ENCODE peak calls at places on chromosome 12, in seven cellular contexts. One of them, this sample, is unnamed.

GRCh38 chr12:49622501-49623141 is 740 bp upstream of the PRPF40B start:
- DNase-seq in hepatocyte: peak
- DNase-seq in mucosa of gallbladder: peak
- DNase-seq in A549: peak
- DNase-seq in activated CD4-positive, CD25-positive, alpha-beta regulatory T cell: peak
- DNase-seq in T-cell: peak
- DNase-seq in fibroblast of mammary gland: peak
- DNase-seq in this sample: peak

GRCh38 chr12:49357099-49357678 is 10.1 kb upstream of the SPATS2 start:
- DNase-seq in A549: no peak
- DNase-seq in mucosa of gallbladder: no peak
- DNase-seq in hepatocyte: peak
- DNase-seq in activated CD4-positive, CD25-positive, alpha-beta regulatory T cell: no peak
- DNase-seq in T-cell: no peak
- DNase-seq in fibroblast of mammary gland: peak
- DNase-seq in this sample: no peak

GRCh38 chr12:103868215-103868614 is 27.2 kb upstream of the NT5DC3 start:
- DNase-seq in fibroblast of mammary gland: no peak
- DNase-seq in T-cell: no peak
- DNase-seq in A549: no peak
- DNase-seq in mucosa of gallbladder: no peak
- DNase-seq in activated CD4-positive, CD25-positive, alpha-beta regulatory T cell: no peak
- DNase-seq in hepatocyte: no peak
- DNase-seq in this sample: no peak

GRCh38 chr12:111341426-111342065 is 27.3 kb downstream of the PHETA1 start:
- DNase-seq in T-cell: no peak
- DNase-seq in hepatocyte: no peak
- DNase-seq in activated CD4-positive, CD25-positive, alpha-beta regulatory T cell: no peak
- DNase-seq in fibroblast of mammary gland: no peak
- DNase-seq in A549: no peak
- DNase-seq in mucosa of gallbladder: no peak
- DNase-seq in this sample: no peak

GRCh38 chr12:132391326-132392041 is 62.1 kb upstream of the GALNT9 start:
- DNase-seq in T-cell: no peak
- DNase-seq in hepatocyte: no peak
- DNase-seq in mucosa of gallbladder: no peak
- DNase-seq in A549: no peak
- DNase-seq in activated CD4-positive, CD25-positive, alpha-beta regulatory T cell: no peak
- DNase-seq in fibroblast of mammary gland: no peak
- DNase-seq in this sample: no peak

GRCh38 chr12:130031041-130031440 is 127.2 kb upstream of the TMEM132D start:
- DNase-seq in activated CD4-positive, CD25-positive, alpha-beta regulatory T cell: no peak
- DNase-seq in hepatocyte: no peak
- DNase-seq in T-cell: no peak
- DNase-seq in A549: no peak
- DNase-seq in mucosa of gallbladder: no peak
- DNase-seq in fibroblast of mammary gland: no peak
- DNase-seq in this sample: no peak

GRCh38 chr12:16607895-16608294 is 1.9 kb upstream of the LMO3 start:
- DNase-seq in hepatocyte: no peak
- DNase-seq in activated CD4-positive, CD25-positive, alpha-beta regulatory T cell: no peak
- DNase-seq in mucosa of gallbladder: no peak
- DNase-seq in T-cell: no peak
- DNase-seq in A549: no peak
- DNase-seq in fibroblast of mammary gland: no peak
- DNase-seq in this sample: no peak

GRCh38 chr12:110104188-110104969 is 19.8 kb upstream of the IFT81 start:
- DNase-seq in hepatocyte: peak
- DNase-seq in T-cell: no peak
- DNase-seq in fibroblast of mammary gland: peak
- DNase-seq in A549: no peak
- DNase-seq in activated CD4-positive, CD25-positive, alpha-beta regulatory T cell: no peak
- DNase-seq in mucosa of gallbladder: no peak
- DNase-seq in this sample: no peak

GRCh38 chr12:116524964-116525379 is 34.2 kb upstream of the MAP1LC3B2 start:
- DNase-seq in T-cell: no peak
- DNase-seq in activated CD4-positive, CD25-positive, alpha-beta regulatory T cell: no peak
- DNase-seq in A549: no peak
- DNase-seq in fibroblast of mammary gland: peak
- DNase-seq in mucosa of gallbladder: no peak
- DNase-seq in hepatocyte: no peak
- DNase-seq in this sample: peak

GRCh38 chr12:23950011-23950774 is 723 bp upstream of the SOX5 start:
- DNase-seq in activated CD4-positive, CD25-positive, alpha-beta regulatory T cell: no peak
- DNase-seq in mucosa of gallbladder: no peak
- DNase-seq in fibroblast of mammary gland: peak
- DNase-seq in A549: no peak
- DNase-seq in hepatocyte: peak
- DNase-seq in T-cell: no peak
- DNase-seq in this sample: peak

GRCh38 chr12:76757694-76758093 is 6.2 kb upstream of the ZDHHC17 start:
- DNase-seq in A549: no peak
- DNase-seq in T-cell: no peak
- DNase-seq in fibroblast of mammary gland: peak
- DNase-seq in hepatocyte: no peak
- DNase-seq in mucosa of gallbladder: no peak
- DNase-seq in activated CD4-positive, CD25-positive, alpha-beta regulatory T cell: no peak
- DNase-seq in this sample: no peak

GRCh38 chr12:62749586-62749985 is 185.4 kb downstream of the PPM1H start:
- DNase-seq in T-cell: no peak
- DNase-seq in hepatocyte: no peak
- DNase-seq in fibroblast of mammary gland: no peak
- DNase-seq in A549: no peak
- DNase-seq in activated CD4-positive, CD25-positive, alpha-beta regulatory T cell: no peak
- DNase-seq in mucosa of gallbladder: no peak
- DNase-seq in this sample: no peak

GRCh38 chr12:79298511-79298910 is 392.3 kb downstream of the PAWR start:
- DNase-seq in hepatocyte: no peak
- DNase-seq in A549: no peak
- DNase-seq in fibroblast of mammary gland: peak
- DNase-seq in T-cell: no peak
- DNase-seq in activated CD4-positive, CD25-positive, alpha-beta regulatory T cell: no peak
- DNase-seq in mucosa of gallbladder: no peak
- DNase-seq in this sample: no peak

GRCh38 chr12:69985656-69986055 is 160.6 kb downstream of the MYRFL start:
- DNase-seq in hepatocyte: no peak
- DNase-seq in fibroblast of mammary gland: no peak
- DNase-seq in mucosa of gallbladder: no peak
- DNase-seq in A549: peak
- DNase-seq in activated CD4-positive, CD25-positive, alpha-beta regulatory T cell: no peak
- DNase-seq in T-cell: no peak
- DNase-seq in this sample: peak

GRCh38 chr12:130983328-130984017 is 29.8 kb downstream of the ADGRD1 start:
- DNase-seq in activated CD4-positive, CD25-positive, alpha-beta regulatory T cell: no peak
- DNase-seq in T-cell: no peak
- DNase-seq in mucosa of gallbladder: no peak
- DNase-seq in fibroblast of mammary gland: no peak
- DNase-seq in A549: no peak
- DNase-seq in hepatocyte: peak
- DNase-seq in this sample: peak

GRCh38 chr12:79782197-79782890 is 91.6 kb upstream of the PAWR start:
- DNase-seq in activated CD4-positive, CD25-positive, alpha-beta regulatory T cell: no peak
- DNase-seq in T-cell: no peak
- DNase-seq in hepatocyte: no peak
- DNase-seq in A549: no peak
- DNase-seq in mucosa of gallbladder: no peak
- DNase-seq in fibroblast of mammary gland: peak
- DNase-seq in this sample: no peak

GRCh38 chr12:21324551-21324950 is 10.2 kb downstream of the SLCO1A2 start:
- DNase-seq in activated CD4-positive, CD25-positive, alpha-beta regulatory T cell: no peak
- DNase-seq in T-cell: no peak
- DNase-seq in mucosa of gallbladder: no peak
- DNase-seq in A549: no peak
- DNase-seq in hepatocyte: no peak
- DNase-seq in fibroblast of mammary gland: no peak
- DNase-seq in this sample: no peak

GRCh38 chr12:123748661-123749060 is 13.4 kb upstream of the DNAH10 start:
- DNase-seq in mucosa of gallbladder: no peak
- DNase-seq in activated CD4-positive, CD25-positive, alpha-beta regulatory T cell: no peak
- DNase-seq in T-cell: no peak
- DNase-seq in hepatocyte: no peak
- DNase-seq in A549: no peak
- DNase-seq in fibroblast of mammary gland: peak
- DNase-seq in this sample: no peak

GRCh38 chr12:104263580-104264358 is 39.8 kb upstream of the EID3 start:
- DNase-seq in activated CD4-positive, CD25-positive, alpha-beta regulatory T cell: no peak
- DNase-seq in A549: no peak
- DNase-seq in T-cell: no peak
- DNase-seq in fibroblast of mammary gland: peak
- DNase-seq in mucosa of gallbladder: no peak
- DNase-seq in hepatocyte: no peak
- DNase-seq in this sample: no peak

GRCh38 chr12:6425588-6426531 is 18.9 kb upstream of the CD27 start:
- DNase-seq in T-cell: no peak
- DNase-seq in activated CD4-positive, CD25-positive, alpha-beta regulatory T cell: no peak
- DNase-seq in fibroblast of mammary gland: peak
- DNase-seq in hepatocyte: no peak
- DNase-seq in mucosa of gallbladder: no peak
- DNase-seq in A549: no peak
- DNase-seq in this sample: no peak

GRCh38 chr12:53450936-53451335 is 966 bp upstream of the PCBP2 start:
- DNase-seq in fibroblast of mammary gland: no peak
- DNase-seq in activated CD4-positive, CD25-positive, alpha-beta regulatory T cell: no peak
- DNase-seq in T-cell: no peak
- DNase-seq in mucosa of gallbladder: no peak
- DNase-seq in hepatocyte: no peak
- DNase-seq in A549: no peak
- DNase-seq in this sample: no peak

GRCh38 chr12:64733857-64734256 is 25.3 kb downstream of the GNS start:
- DNase-seq in activated CD4-positive, CD25-positive, alpha-beta regulatory T cell: no peak
- DNase-seq in mucosa of gallbladder: no peak
- DNase-seq in T-cell: no peak
- DNase-seq in hepatocyte: no peak
- DNase-seq in fibroblast of mammary gland: peak
- DNase-seq in A549: peak
- DNase-seq in this sample: peak

GRCh38 chr12:65695077-65695865 is 129.0 kb upstream of the HMGA2 start:
- DNase-seq in fibroblast of mammary gland: peak
- DNase-seq in mucosa of gallbladder: peak
- DNase-seq in activated CD4-positive, CD25-positive, alpha-beta regulatory T cell: no peak
- DNase-seq in A549: peak
- DNase-seq in hepatocyte: peak
- DNase-seq in T-cell: no peak
- DNase-seq in this sample: peak

GRCh38 chr12:5348057-5348456 is 83.9 kb upstream of the NTF3 start:
- DNase-seq in T-cell: no peak
- DNase-seq in A549: no peak
- DNase-seq in mucosa of gallbladder: no peak
- DNase-seq in fibroblast of mammary gland: no peak
- DNase-seq in activated CD4-positive, CD25-positive, alpha-beta regulatory T cell: no peak
- DNase-seq in hepatocyte: no peak
- DNase-seq in this sample: peak

GRCh38 chr12:110931315-110931728 is 10.9 kb upstream of the MYL2 start:
- DNase-seq in hepatocyte: no peak
- DNase-seq in activated CD4-positive, CD25-positive, alpha-beta regulatory T cell: no peak
- DNase-seq in A549: no peak
- DNase-seq in T-cell: no peak
- DNase-seq in fibroblast of mammary gland: no peak
- DNase-seq in mucosa of gallbladder: no peak
- DNase-seq in this sample: no peak

GRCh38 chr12:105317453-105317852 is 13.0 kb upstream of the C12orf75 start:
- DNase-seq in mucosa of gallbladder: no peak
- DNase-seq in hepatocyte: peak
- DNase-seq in A549: no peak
- DNase-seq in activated CD4-positive, CD25-positive, alpha-beta regulatory T cell: no peak
- DNase-seq in T-cell: no peak
- DNase-seq in fibroblast of mammary gland: peak
- DNase-seq in this sample: no peak

GRCh38 chr12:29713729-29714128 is 70.0 kb downstream of the TMTC1 start:
- DNase-seq in mucosa of gallbladder: no peak
- DNase-seq in A549: no peak
- DNase-seq in fibroblast of mammary gland: no peak
- DNase-seq in hepatocyte: no peak
- DNase-seq in activated CD4-positive, CD25-positive, alpha-beta regulatory T cell: no peak
- DNase-seq in T-cell: no peak
- DNase-seq in this sample: peak

GRCh38 chr12:51381226-51382079 is 9.8 kb downstream of the GALNT6 start:
- DNase-seq in mucosa of gallbladder: no peak
- DNase-seq in A549: no peak
- DNase-seq in activated CD4-positive, CD25-positive, alpha-beta regulatory T cell: no peak
- DNase-seq in fibroblast of mammary gland: peak
- DNase-seq in T-cell: no peak
- DNase-seq in hepatocyte: no peak
- DNase-seq in this sample: no peak

GRCh38 chr12:101174576-101174975 is 35.5 kb downstream of the SLC5A8 start:
- DNase-seq in hepatocyte: peak
- DNase-seq in mucosa of gallbladder: no peak
- DNase-seq in activated CD4-positive, CD25-positive, alpha-beta regulatory T cell: no peak
- DNase-seq in A549: no peak
- DNase-seq in fibroblast of mammary gland: no peak
- DNase-seq in T-cell: no peak
- DNase-seq in this sample: no peak

GRCh38 chr12:27551172-27551840 is 27.3 kb downstream of the PPFIBP1 start:
- DNase-seq in mucosa of gallbladder: no peak
- DNase-seq in activated CD4-positive, CD25-positive, alpha-beta regulatory T cell: no peak
- DNase-seq in hepatocyte: no peak
- DNase-seq in T-cell: no peak
- DNase-seq in A549: no peak
- DNase-seq in fibroblast of mammary gland: peak
- DNase-seq in this sample: no peak

GRCh38 chr12:109836916-109837315 is 3.7 kb upstream of the TRPV4 start:
- DNase-seq in hepatocyte: no peak
- DNase-seq in mucosa of gallbladder: no peak
- DNase-seq in fibroblast of mammary gland: peak
- DNase-seq in activated CD4-positive, CD25-positive, alpha-beta regulatory T cell: no peak
- DNase-seq in A549: no peak
- DNase-seq in T-cell: no peak
- DNase-seq in this sample: no peak

GRCh38 chr12:132159555-132160003 is 15.3 kb downstream of the NOC4L start:
- DNase-seq in A549: no peak
- DNase-seq in activated CD4-positive, CD25-positive, alpha-beta regulatory T cell: no peak
- DNase-seq in T-cell: no peak
- DNase-seq in mucosa of gallbladder: no peak
- DNase-seq in fibroblast of mammary gland: no peak
- DNase-seq in hepatocyte: no peak
- DNase-seq in this sample: peak

This sample was measured in SW480.